ENCODE peak calls at places on chromosomes 13 and 19, in ten cellular contexts. Q is CD8-positive, alpha-beta memory T cell; T is GM04504; R is activated CD8-positive, alpha-beta memory T cell treated with anti-CD3 and anti-CD28 coated beads for 4 hours; X is DMS 273 treated with DMSO at 0.1 percent for 48 hours; C is NCI-H1417; G is activated naive CD4-positive, alpha-beta T cell treated with anti-CD3 and anti-CD28 coated beads, Interleukin-2, amount 50 U/mL, for 16 hours; Y is stimulated activated CD4-positive, alpha-beta T cell treated with anti-CD3 and anti-CD28 coated beads, Interleukin-2, amount 100 ng/mL, for 48 hours; M is T-cell; P is CD4-positive, CD25-positive, alpha-beta regulatory T cell. Z is an unnamed sample.

GRCh38 chr13:32537580-32538233 is 888 bp downstream of the N4BP2L2 start:
- DNase-seq in Q (peak), T (no peak), R (no peak), X (no peak), C (no peak), G (peak), Y (peak), M (peak), P (peak), Z (peak)

GRCh38 chr13:46964789-46965527 is 68.1 kb upstream of the HTR2A start:
- DNase-seq in Q (no peak), T (peak), R (no peak), X (no peak), C (no peak), G (no peak), Y (no peak), M (no peak), P (no peak), Z (peak)

GRCh38 chr19:2561895-2562294 is 86.0 kb downstream of the GADD45B start:
- DNase-seq in Q (peak), T (no peak), R (peak), X (no peak), C (no peak), G (peak), Y (peak), M (peak), P (peak), Z (no peak)

GRCh38 chr13:80454245-80454644 is 113.3 kb upstream of the SPRY2 start:
- DNase-seq in Q (no peak), T (no peak), R (no peak), X (no peak), C (no peak), G (no peak), Y (no peak), M (no peak), P (no peak), Z (peak)

GRCh38 chr19:4380254-4380727 is 20.1 kb downstream of the SH3GL1 start:
- DNase-seq in Q (peak), T (no peak), R (no peak), X (no peak), C (no peak), G (peak), Y (peak), M (peak), P (peak), Z (no peak)

GRCh38 chr13:104832265-104832664 is 1703.2 kb downstream of the EFNB2 start:
- DNase-seq in Q (no peak), T (no peak), R (no peak), X (no peak), C (no peak), G (no peak), Y (no peak), M (no peak), P (no peak), Z (no peak)

GRCh38 chr19:46610413-46610775 is 9.3 kb downstream of the CALM3 start:
- DNase-seq in Q (no peak), T (no peak), R (no peak), X (no peak), C (no peak), G (no peak), Y (no peak), M (no peak), P (no peak), Z (no peak)

GRCh38 chr19:41025871-41026270 is 34.8 kb downstream of the CYP2B6 start:
- DNase-seq in Q (no peak), T (no peak), R (no peak), X (no peak), C (no peak), G (no peak), Y (no peak), M (no peak), P (no peak), Z (no peak)

GRCh38 chr13:64855506-64855905 is 2374.6 kb downstream of the PCDH9 start:
- DNase-seq in Q (no peak), T (no peak), R (no peak), X (no peak), C (no peak), G (no peak), Y (no peak), M (no peak), P (no peak), Z (peak)

GRCh38 chr19:49421039-49421877 is 2.0 kb downstream of the PTH2 start:
- DNase-seq in Q (peak), T (no peak), R (no peak), X (peak), C (peak), G (peak), Y (no peak), M (peak), P (peak), Z (peak)

GRCh38 chr13:68697551-68697950 is 1410.1 kb upstream of the ATXN8OS start:
- DNase-seq in Q (no peak), T (no peak), R (no peak), X (peak), C (peak), G (no peak), Y (no peak), M (no peak), P (no peak), Z (peak)

GRCh38 chr13:99909836-99910619 is 61.5 kb downstream of the ZIC5 start:
- DNase-seq in Q (no peak), T (no peak), R (no peak), X (no peak), C (peak), G (no peak), Y (no peak), M (no peak), P (no peak), Z (peak)

GRCh38 chr13:97982286-97982685 is 28.8 kb downstream of the IPO5 start:
- DNase-seq in Q (no peak), T (no peak), R (no peak), X (no peak), C (no peak), G (no peak), Y (no peak), M (no peak), P (no peak), Z (no peak)

GRCh38 chr19:3508771-3509535 is 2.8 kb downstream of the FZR1 start:
- DNase-seq in Q (no peak), T (no peak), R (no peak), X (no peak), C (no peak), G (no peak), Y (no peak), M (no peak), P (no peak), Z (no peak)

GRCh38 chr19:34773555-34773864 is 495 bp upstream of the ZNF599 start:
- DNase-seq in Q (no peak), T (no peak), R (no peak), X (no peak), C (no peak), G (no peak), Y (no peak), M (no peak), P (no peak), Z (no peak)

GRCh38 chr13:109412232-109412935 is 374.0 kb downstream of the IRS2 start:
- DNase-seq in Q (no peak), T (no peak), R (no peak), X (no peak), C (peak), G (no peak), Y (no peak), M (no peak), P (no peak), Z (peak)

GRCh38 chr13:27375686-27376326 is 48.6 kb upstream of the GTF3A start:
- DNase-seq in Q (peak), T (peak), R (peak), X (no peak), C (peak), G (peak), Y (peak), M (peak), P (peak), Z (peak)

GRCh38 chr13:113183450-113184129 is 24.9 kb downstream of the PCID2 start:
- DNase-seq in Q (no peak), T (no peak), R (no peak), X (no peak), C (no peak), G (no peak), Y (no peak), M (no peak), P (no peak), Z (peak)

GRCh38 chr13:39037410-39037879 is 444 bp downstream of the PROSER1 start:
- DNase-seq in Q (no peak), T (no peak), R (no peak), X (no peak), C (peak), G (no peak), Y (peak), M (no peak), P (no peak), Z (no peak)

GRCh38 chr13:66513728-66514127 is 716.4 kb downstream of the PCDH9 start:
- DNase-seq in Q (no peak), T (no peak), R (no peak), X (no peak), C (no peak), G (no peak), Y (no peak), M (no peak), P (no peak), Z (peak)

GRCh38 chr13:46949211-46949610 is 52.4 kb upstream of the HTR2A start:
- DNase-seq in Q (no peak), T (no peak), R (no peak), X (no peak), C (no peak), G (no peak), Y (no peak), M (no peak), P (no peak), Z (no peak)

GRCh38 chr19:55393362-55393761 is 7.6 kb downstream of the RPL28 start:
- DNase-seq in Q (no peak), T (no peak), R (no peak), X (no peak), C (no peak), G (no peak), Y (no peak), M (no peak), P (no peak), Z (no peak)

GRCh38 chr19:38304866-38305429 is 897 bp downstream of the C19orf33 start:
- DNase-seq in Q (no peak), T (no peak), R (no peak), X (no peak), C (peak), G (no peak), Y (no peak), M (no peak), P (no peak), Z (no peak)